ENCODE peak calls at places on chromosome 3, in eight cellular contexts. Q is B cell, T is A549, I is activated B cell treated with CpG ODN at 0.5 μM for 24 hours, L is left lung, R is HFFc6, N is lower lobe of right lung, Y is uterus. C is an unnamed sample.

GRCh38 chr3:134794950-134795775 is at the start of gene EPHB1:
- DNase-seq in N (peak), I (peak), Y (peak), L (peak), T (peak), Q (peak), R (peak), C (peak)

GRCh38 chr3:126083511-126083912 is 412 bp downstream of the SLC41A3 start:
- DNase-seq in Y (no peak), I (no peak), R (peak), L (no peak), Q (peak), T (peak), N (peak), C (peak)

GRCh38 chr3:8603115-8603710 is 41.4 kb downstream of the SSUH2 start:
- DNase-seq in T (no peak), R (no peak), Y (no peak), L (no peak), Q (peak), N (no peak), I (no peak), C (no peak)

GRCh38 chr3:56702487-56703315 is 19.6 kb upstream of the TASOR start:
- DNase-seq in L (no peak), R (peak), Y (no peak), T (peak), N (no peak), I (no peak), Q (peak), C (peak)

GRCh38 chr3:58176827-58177489 is 33.8 kb downstream of the DNASE1L3 start:
- DNase-seq in Y (no peak), Q (no peak), I (no peak), L (no peak), N (no peak), T (no peak), R (no peak), C (no peak)

GRCh38 chr3:153977148-153977547 is 144.0 kb upstream of the ARHGEF26 start:
- DNase-seq in I (no peak), Q (no peak), Y (peak), N (no peak), L (no peak), T (no peak), R (no peak), C (no peak)

GRCh38 chr3:129439381-129439816 is 349 bp downstream of the MBD4 start:
- DNase-seq in N (peak), I (no peak), T (peak), L (peak), R (no peak), Y (no peak), Q (peak), C (peak)

GRCh38 chr3:151890721-151891141 is 17.3 kb downstream of the SUCNR1 start:
- DNase-seq in Y (no peak), N (no peak), R (no peak), Q (no peak), I (no peak), T (no peak), L (no peak), C (no peak)

GRCh38 chr3:158753814-158754213 is 21.6 kb upstream of the RARRES1 start:
- DNase-seq in Q (no peak), N (no peak), I (no peak), Y (no peak), T (no peak), R (no peak), L (no peak), C (no peak)

GRCh38 chr3:188421151-188421821 is 267.3 kb downstream of the LPP start:
- DNase-seq in N (no peak), L (no peak), I (no peak), Y (no peak), T (no peak), Q (no peak), R (peak), C (no peak)

GRCh38 chr3:51874889-51875288 is 512 bp downstream of the IQCF5 start:
- DNase-seq in Y (no peak), T (no peak), I (no peak), N (no peak), L (no peak), Q (no peak), R (no peak), C (no peak)

GRCh38 chr3:109047366-109047765 is 70.6 kb downstream of the MORC1 start:
- DNase-seq in T (no peak), R (no peak), L (no peak), N (no peak), I (no peak), Q (no peak), Y (no peak), C (no peak)

GRCh38 chr3:109045271-109046051 is 72.5 kb downstream of the MORC1 start:
- DNase-seq in L (no peak), N (no peak), Y (no peak), I (no peak), Q (no peak), R (no peak), T (no peak), C (no peak)

DNA sequence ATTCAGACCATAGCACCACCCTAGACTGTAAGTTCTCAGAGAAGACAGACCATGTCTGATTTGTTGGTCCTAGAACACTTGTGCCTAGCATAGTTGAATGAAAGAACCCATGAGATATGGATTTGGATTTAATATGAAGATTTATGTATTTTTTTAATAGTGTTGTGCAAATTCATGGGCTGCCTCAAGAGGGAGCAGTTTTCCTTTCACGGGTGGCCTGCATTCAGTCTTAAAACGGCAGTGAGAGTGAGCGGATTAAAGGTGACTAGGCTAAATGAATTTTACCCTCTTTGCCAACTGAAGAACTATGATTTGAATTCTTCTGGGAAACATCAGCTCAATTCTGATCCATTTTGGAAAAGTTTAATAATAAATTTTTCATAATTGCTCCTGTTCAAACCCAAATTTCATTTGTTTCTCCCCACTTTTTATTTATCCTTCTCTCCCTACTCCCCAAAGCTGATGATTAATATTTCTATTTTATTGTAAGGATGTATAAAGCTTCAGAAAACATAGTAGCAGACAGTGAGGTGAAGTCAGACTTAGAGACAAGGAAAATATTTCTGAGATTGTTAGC is 67.3 kb downstream of the MORC1 start:
- DNase-seq in R (no peak), I (no peak), T (peak), L (no peak), Y (no peak), Q (no peak), N (no peak), C (peak)
- TF ChIP-seq CTCF in R (peak), I (peak), T (peak), L (no peak), Y (no peak), Q (peak), N (peak), C (peak)

GRCh38 chr3:74267126-74267525 is 347.3 kb downstream of the CNTN3 start:
- DNase-seq in N (no peak), Y (no peak), I (no peak), T (no peak), Q (no peak), L (no peak), R (no peak), C (no peak)

GRCh38 chr3:74269689-74270088 is 344.8 kb downstream of the CNTN3 start:
- DNase-seq in I (no peak), Q (no peak), L (no peak), T (no peak), R (no peak), Y (no peak), N (no peak), C (no peak)

GRCh38 chr3:74268753-74269152 is 345.7 kb downstream of the CNTN3 start:
- DNase-seq in N (no peak), Q (no peak), L (no peak), R (peak), I (no peak), T (no peak), Y (no peak), C (no peak)

GRCh38 chr3:74271541-74271940 is 342.9 kb downstream of the CNTN3 start:
- DNase-seq in T (no peak), Q (no peak), R (no peak), N (no peak), L (no peak), I (no peak), Y (no peak), C (no peak)

GRCh38 chr3:74267583-74268184 is 346.8 kb downstream of the CNTN3 start:
- DNase-seq in Y (no peak), T (peak), R (peak), Q (no peak), I (no peak), L (no peak), N (no peak), C (peak)
- TF ChIP-seq CTCF in Y (peak), T (peak), R (peak), Q (peak), I (no peak), L (peak), N (peak), C (peak)

DNA sequence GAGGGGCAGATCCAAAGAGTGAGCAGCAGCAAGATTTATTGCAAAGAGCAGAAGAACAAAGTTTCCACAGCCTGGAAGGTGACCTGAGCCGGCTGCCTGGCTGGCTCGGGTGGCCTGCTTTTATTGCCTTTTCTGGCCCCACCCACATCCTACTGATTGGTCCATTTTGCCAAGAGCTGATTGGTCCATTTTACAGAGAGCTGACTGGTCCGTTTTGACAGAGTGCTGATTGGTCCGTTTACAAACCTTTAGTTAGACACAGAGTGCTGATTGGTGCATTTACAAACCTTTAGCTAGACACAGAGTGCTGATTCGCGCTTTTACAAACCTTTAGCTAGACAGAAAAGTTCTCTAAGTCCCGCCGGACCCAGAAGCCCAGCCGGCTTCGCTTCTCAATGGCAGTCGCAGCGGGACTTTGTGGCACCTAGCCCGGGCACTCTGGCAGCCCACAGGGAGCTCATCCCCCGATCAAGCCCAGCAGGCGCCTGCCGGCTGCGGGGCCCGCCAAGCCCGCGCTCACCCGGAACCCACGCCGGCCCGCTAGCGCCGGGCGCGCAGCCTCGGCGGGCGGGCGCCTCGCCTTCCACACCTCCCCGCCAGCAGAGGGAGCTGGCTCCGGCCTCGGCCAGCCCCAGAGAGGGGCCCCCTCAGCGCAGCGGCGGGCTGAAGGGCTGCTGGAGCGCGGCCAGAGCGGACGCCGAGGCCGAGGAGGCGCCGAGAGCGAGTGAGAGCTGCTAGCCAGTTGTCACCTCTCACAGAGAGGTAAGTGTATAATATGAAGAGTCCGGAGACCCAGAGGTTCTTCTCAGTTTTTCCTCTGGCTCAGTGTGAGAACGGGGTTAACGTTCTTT is 339.2 kb downstream of the CHL1 start:
- DNase-seq in Y (peak), I (no peak), N (peak), Q (no peak), R (no peak), T (no peak), L (peak), C (no peak)
- TF ChIP-seq CTCF in Y (no peak), I (no peak), N (peak), Q (no peak), R (no peak), T (no peak), L (no peak), C (no peak)

GRCh38 chr3:42072583-42072924 is 18.6 kb upstream of the TRAK1 start:
- DNase-seq in N (no peak), Q (no peak), I (no peak), T (no peak), R (no peak), Y (no peak), L (no peak), C (no peak)

GRCh38 chr3:42068303-42069088 is 22.7 kb upstream of the TRAK1 start:
- DNase-seq in T (no peak), R (no peak), I (no peak), Q (no peak), Y (no peak), L (no peak), N (no peak), C (no peak)

GRCh38 chr3:42072930-42073329 is 18.2 kb upstream of the TRAK1 start:
- DNase-seq in Y (no peak), L (no peak), I (no peak), N (no peak), T (no peak), R (no peak), Q (no peak), C (no peak)

GRCh38 chr3:42070089-42070885 is 20.9 kb upstream of the TRAK1 start:
- DNase-seq in R (no peak), Y (no peak), Q (no peak), N (no peak), T (no peak), L (no peak), I (no peak), C (no peak)

GRCh38 chr3:42071720-42072582 is 19.2 kb upstream of the TRAK1 start:
- DNase-seq in T (peak), R (peak), Y (peak), I (no peak), Q (no peak), L (peak), N (peak), C (peak)
- TF ChIP-seq CTCF in T (no peak), R (no peak), Y (no peak), I (no peak), Q (no peak), L (no peak), N (no peak), C (no peak)

C was measured in GM10248.